ENCODE peak calls at places on chromosomes 3 and 15, in four cellular contexts. F, T, M and J are unnamed samples.
A peak's percentile ranks its signal among the peaks of the same experiment; 100 is the strongest.

GRCh38 chr3:72139316-72139715 is 354.4 kb upstream of the PROK2 start:
- DNase-seq in T (no peak), M (no peak), F (no peak), J (no peak)

GRCh38 chr3:10290476-10291138 is 2.1 kb downstream of the GHRL start:
- DNase-seq in F (peak; percentile 17), T (no peak), M (no peak), J (no peak)

GRCh38 chr3:172370434-172370833 is 77.8 kb downstream of the GHSR start:
- DNase-seq in T (no peak), F (no peak), M (no peak), J (no peak)

GRCh38 chr3:172152869-172153268 is 113.5 kb downstream of the FNDC3B start:
- DNase-seq in T (no peak), M (no peak), F (peak; percentile 68), J (no peak)

GRCh38 chr15:91885714-91886265 is 32.3 kb downstream of the SLCO3A1 start:
- DNase-seq in T (no peak), F (no peak), M (peak; percentile 39), J (no peak)

GRCh38 chr15:41970456-41970855 is 1.9 kb downstream of the EHD4 start:
- DNase-seq in T (no peak), F (no peak), M (no peak), J (no peak)

GRCh38 chr15:85298366-85298765 is 82.0 kb upstream of the AKAP13 start:
- DNase-seq in F (no peak), T (no peak), M (no peak), J (no peak)

GRCh38 chr3:149174901-149175300 is 45.5 kb downstream of the HPS3 start:
- DNase-seq in F (no peak), M (no peak), T (no peak), J (no peak)

GRCh38 chr15:66838202-66838601 is 136.2 kb downstream of the SMAD6 start:
- DNase-seq in F (no peak), M (no peak), T (no peak), J (no peak)

GRCh38 chr3:40290396-40290795 is 19.1 kb upstream of the EIF1B start:
- DNase-seq in T (peak; percentile 9), F (no peak), M (peak; percentile 17), J (no peak)

GRCh38 chr3:46705022-46705530 is 3.9 kb downstream of the TMIE start:
- DNase-seq in M (peak; percentile 90), F (peak; percentile 78), T (peak; percentile 55), J (peak; percentile 44)

DNA sequence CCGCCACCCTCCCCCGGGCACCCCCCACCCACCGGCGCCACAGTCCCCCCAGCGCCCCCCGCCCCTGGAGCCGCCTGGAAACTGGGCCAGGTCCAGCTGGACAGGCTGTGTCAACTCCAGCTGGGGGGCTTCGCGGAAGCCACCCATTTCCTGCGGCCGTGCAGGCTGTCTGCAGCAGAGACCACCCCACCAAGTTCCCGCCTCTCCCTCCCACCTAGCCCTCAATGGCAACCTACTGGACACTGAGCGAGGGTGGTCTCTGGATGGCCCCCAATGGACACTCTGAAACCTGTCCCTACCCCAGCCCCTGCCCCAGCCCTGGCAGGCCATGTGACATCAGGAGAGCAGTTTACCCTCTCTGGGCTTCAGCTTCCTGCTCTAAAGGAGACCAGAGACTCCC is 62.9 kb upstream of the GATA2 start:
- DNase-seq in F (no peak), M (no peak), T (no peak), J (no peak)
- H3K27me3 ChIP-seq in F (no peaks in the 10 kb centered on the region), M (peaks cover 18% of the 10 kb centered on the region), T (no peaks in the 10 kb centered on the region), J (peaks cover 7% of the 10 kb centered on the region)

GRCh38 chr15:39376371-39376909 is 204.4 kb upstream of the THBS1 start:
- DNase-seq in F (no peak), T (no peak), M (no peak), J (no peak)
- H3K4me3 ChIP-seq in F (no peak overlapping the region), T (no peak overlapping the region), M (no peak overlapping the region), J (no peak overlapping the region)

GRCh38 chr15:96417760-96418130 is 87.2 kb downstream of the NR2F2 start:
- DNase-seq in F (no peak), T (no peak), M (no peak), J (no peak)
- H3K27me3 ChIP-seq in F (peaks cover 2% of the 10 kb centered on the region), T (peaks cover 6% of the 10 kb centered on the region), M (peaks cover 95% of the 10 kb centered on the region), J (peaks cover 16% of the 10 kb centered on the region)

GRCh38 chr3:114214542-114215341 is 22.6 kb downstream of the ZNF80 start:
- DNase-seq in T (peak; percentile 35), M (no peak), F (no peak), J (peak; percentile 26)
- H3K4me3 ChIP-seq in T (peak overlapping the region; percentile 61), M (no peak overlapping the region), F (no peak overlapping the region), J (peak overlapping the region; percentile 35)

GRCh38 chr3:34200576-34200975 is 402.1 kb downstream of the PDCD6IP start:
- DNase-seq in T (no peak), F (no peak), M (no peak), J (no peak)
- H3K27me3 ChIP-seq in T (no peaks in the 10 kb centered on the region), F (no peaks in the 10 kb centered on the region), M (no peaks in the 10 kb centered on the region), J (no peaks in the 10 kb centered on the region)

GRCh38 chr15:38112406-38112805 is 140.2 kb upstream of the SPRED1 start:
- DNase-seq in T (no peak), F (no peak), M (no peak), J (no peak)

DNA sequence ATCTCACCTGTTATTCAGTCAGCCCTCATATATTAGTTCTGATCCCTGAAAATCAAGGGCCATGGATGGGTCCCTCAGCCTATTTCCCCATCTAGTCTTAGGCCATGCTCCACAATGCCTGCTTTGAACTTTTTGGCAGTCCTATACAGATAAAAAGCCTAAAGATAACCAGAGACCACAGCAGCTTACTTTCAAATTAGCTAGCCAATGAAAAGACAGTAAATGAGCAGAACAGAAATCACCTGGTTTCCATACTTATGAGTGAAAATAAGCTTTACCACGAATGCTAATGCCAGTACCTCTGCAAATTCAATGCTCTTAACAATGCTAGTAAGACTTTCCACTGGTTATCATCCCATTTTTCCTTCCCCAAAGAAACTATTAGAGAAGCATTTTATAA is 141.6 kb upstream of the SPRED1 start:
- DNase-seq in F (no peak), T (no peak), M (no peak), J (no peak)
- H3K4me3 ChIP-seq in F (no peak overlapping the region), T (no peak overlapping the region), M (no peak overlapping the region), J (no peak overlapping the region)

GRCh38 chr15:74564182-74564581 is 23.2 kb downstream of the ARID3B start:
- DNase-seq in T (no peak), M (no peak), F (no peak), J (no peak)
- H3K27me3 ChIP-seq in T (no peaks in the 10 kb centered on the region), M (no peaks in the 10 kb centered on the region), F (no peaks in the 10 kb centered on the region), J (no peaks in the 10 kb centered on the region)

DNA sequence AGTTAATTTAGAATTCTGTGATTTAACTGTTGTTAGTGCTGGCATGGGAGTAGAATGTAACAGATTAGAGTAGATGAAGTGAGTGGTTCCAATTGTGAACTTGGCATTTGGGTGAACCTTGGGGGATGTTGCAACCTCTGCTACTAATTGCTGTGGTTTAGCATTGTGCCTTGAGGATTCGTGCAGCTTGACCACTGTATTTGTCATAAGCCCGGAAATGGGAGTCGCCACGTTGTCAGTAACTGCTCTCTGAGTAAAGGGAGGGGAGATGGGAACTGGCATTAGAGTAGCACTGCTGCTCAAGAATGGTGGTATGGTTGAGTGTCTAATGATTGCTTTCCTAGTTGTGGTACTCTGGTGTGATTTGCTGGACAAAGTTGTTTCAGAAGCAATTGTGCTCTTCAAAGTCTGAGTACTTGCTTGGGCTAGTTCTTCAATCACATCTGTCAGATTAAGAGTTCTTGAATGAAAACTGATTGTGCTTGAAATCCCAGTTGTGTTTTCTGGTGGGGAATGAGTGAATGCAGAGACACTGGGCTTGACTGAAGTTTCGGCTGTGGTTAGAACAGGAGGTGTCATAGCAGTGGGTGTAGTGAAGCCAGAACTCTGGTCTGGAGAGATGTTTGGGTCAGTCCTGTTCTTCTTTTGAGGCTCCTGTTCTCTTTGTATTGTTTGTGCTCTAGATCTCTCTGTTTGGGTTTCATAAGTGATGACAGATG is 15.4 kb downstream of the IGSF10 start:
- DNase-seq in F (peak; percentile 66), M (no peak), T (no peak), J (no peak)
- H3K4me3 ChIP-seq in F (no peak overlapping the region), M (no peak overlapping the region), T (no peak overlapping the region), J (no peak overlapping the region)

DNA sequence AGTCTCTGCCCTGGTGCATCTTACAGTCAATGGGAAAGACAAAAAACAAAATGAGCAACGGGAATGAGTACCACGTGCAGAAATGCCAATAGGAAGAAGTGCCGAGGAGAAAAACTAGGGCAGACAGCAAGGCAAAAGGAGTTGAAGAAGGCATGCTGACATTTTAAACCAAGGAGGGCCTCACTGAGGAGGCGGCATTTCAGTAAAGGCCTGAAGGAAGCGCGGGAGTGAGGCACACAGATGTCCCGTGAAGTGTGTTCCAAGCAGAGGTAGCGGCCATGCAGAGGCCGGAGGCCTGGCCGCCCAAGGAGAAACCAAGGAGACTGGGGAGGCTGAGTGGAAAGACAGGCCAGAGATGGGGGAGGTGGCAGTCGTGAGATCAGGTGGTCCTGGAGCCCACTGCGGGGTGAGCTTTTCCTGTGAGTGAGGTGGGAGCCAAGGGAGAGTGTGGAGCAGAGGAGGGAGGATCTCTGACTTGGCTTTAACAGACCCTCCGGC is 34.8 kb downstream of the DNAJB8 start:
- DNase-seq in F (no peak), T (no peak), M (no peak), J (no peak)
- H3K27me3 ChIP-seq in F (no peaks in the 10 kb centered on the region), T (peaks cover 8% of the 10 kb centered on the region), M (peaks cover 49% of the 10 kb centered on the region), J (peaks cover 27% of the 10 kb centered on the region)

GRCh38 chr15:58064119-58065010 is 1.1 kb downstream of the ALDH1A2 start:
- DNase-seq in M (no peak), F (no peak), T (no peak), J (no peak)
- H3K4me3 ChIP-seq in M (no peak overlapping the region), F (no peak overlapping the region), T (no peak overlapping the region), J (no peak overlapping the region)